ENCODE peak calls at places on chromosome 12, in nine cellular contexts. X is IMR-90, B is pancreas, H is HCT116, U is A673, G is GM06990, V is neural progenitor cell, J is lung, K is foreskin fibroblast. D is an unnamed sample.

GRCh38 chr12:110330544-110330943 is 49.5 kb downstream of the ATP2A2 start:
- DNase-seq in X (peak; percentile 48), B (no peak), H (no peak), U (peak; percentile 89), G (no peak), V (no peak), J (no peak), K (peak; percentile 53), D (no peak)

GRCh38 chr12:120669055-120669828 is 17.7 kb upstream of the MLEC start:
- DNase-seq in X (no peak), B (peak; percentile 63), H (no peak), U (peak; percentile 88), G (peak; percentile 77), V (peak; percentile 62), J (no peak), K (peak; percentile 80), D (no peak)

GRCh38 chr12:32115404-32116104 is 8.9 kb downstream of the BICD1 start:
- DNase-seq in X (peak; percentile 100), B (peak; percentile 35), H (peak; percentile 90), U (peak; percentile 64), G (no peak), V (no peak), J (peak; percentile 76), K (peak; percentile 99), D (peak; percentile 99)

GRCh38 chr12:124386661-124387509 is 92.0 kb downstream of the RFLNA start:
- DNase-seq in X (no peak), B (peak; percentile 72), H (no peak), U (no peak), G (no peak), V (no peak), J (no peak), K (peak; percentile 25), D (no peak)

GRCh38 chr12:32896438-32897275 is at the start of gene PKP2:
- DNase-seq in X (no peak), B (peak; percentile 90), H (peak; percentile 62), U (peak; percentile 49), G (peak; percentile 32), V (peak; percentile 90), J (peak; percentile 71), K (no peak), D (no peak)

GRCh38 chr12:18750087-18750486 is 12.2 kb downstream of the CAPZA3 start:
- DNase-seq in X (peak; percentile 26), B (no peak), H (no peak), U (no peak), G (no peak), V (no peak), J (no peak), K (peak; percentile 53), D (no peak)

GRCh38 chr12:45583011-45583657 is 146.4 kb upstream of the ARID2 start:
- DNase-seq in X (peak; percentile 66), B (no peak), H (no peak), U (no peak), G (no peak), V (no peak), J (no peak), K (peak; percentile 7), D (peak; percentile 3)

GRCh38 chr12:81942588-81942987 is 183.4 kb upstream of the PPFIA2 start:
- DNase-seq in X (no peak), B (no peak), H (no peak), U (no peak), G (no peak), V (no peak), J (no peak), K (no peak), D (no peak)

GRCh38 chr12:122245553-122245952 is 19.7 kb upstream of the DIABLO start:
- DNase-seq in X (no peak), B (no peak), H (no peak), U (no peak), G (no peak), V (no peak), J (no peak), K (no peak), D (no peak)

GRCh38 chr12:122244565-122245371 is 18.9 kb upstream of the DIABLO start:
- DNase-seq in X (no peak), B (no peak), H (no peak), U (no peak), G (no peak), V (no peak), J (no peak), K (no peak), D (no peak)

GRCh38 chr12:122238861-122239260 is 13.0 kb upstream of the DIABLO start:
- DNase-seq in X (no peak), B (no peak), H (no peak), U (no peak), G (no peak), V (no peak), J (no peak), K (no peak), D (no peak)

GRCh38 chr12:122243965-122244364 is 18.1 kb upstream of the DIABLO start:
- DNase-seq in X (no peak), B (no peak), H (no peak), U (no peak), G (no peak), V (no peak), J (no peak), K (no peak), D (no peak)
- H3K4me3 ChIP-seq in X (no peak overlapping the region), B (no peak overlapping the region), H (no peak overlapping the region), U (no peak overlapping the region), G (no peak overlapping the region), V (no peak overlapping the region), J (no peak overlapping the region), K (no peak overlapping the region), D (no peak overlapping the region)

GRCh38 chr12:132430838-132431826 is 58.8 kb upstream of the FBRSL1 start:
- DNase-seq in X (no peak), B (peak; percentile 62), H (no peak), U (no peak), G (no peak), V (no peak), J (no peak), K (no peak), D (no peak)
- H3K4me3 ChIP-seq in X (no peak overlapping the region), B (no peak overlapping the region), H (peak overlapping the region; percentile 13), U (no peak overlapping the region), G (no peak overlapping the region), V (no peak overlapping the region), J (no peak overlapping the region), K (no peak overlapping the region), D (no peak overlapping the region)

GRCh38 chr12:5096241-5096880 is 52.7 kb downstream of the KCNA5 start:
- DNase-seq in X (peak; percentile 92), B (no peak), H (peak; percentile 4), U (no peak), G (no peak), V (no peak), J (peak; percentile 16), K (peak; percentile 84), D (peak; percentile 44)

GRCh38 chr12:5094986-5095385 is 51.3 kb downstream of the KCNA5 start:
- DNase-seq in X (no peak), B (no peak), H (no peak), U (no peak), G (no peak), V (no peak), J (no peak), K (no peak), D (no peak)

GRCh38 chr12:5094550-5094949 is 50.9 kb downstream of the KCNA5 start:
- DNase-seq in X (peak; percentile 29), B (no peak), H (no peak), U (no peak), G (no peak), V (no peak), J (no peak), K (no peak), D (no peak)

GRCh38 chr12:5099136-5099535 is 55.5 kb downstream of the KCNA5 start:
- DNase-seq in X (no peak), B (no peak), H (no peak), U (no peak), G (no peak), V (no peak), J (no peak), K (no peak), D (no peak)

DNA sequence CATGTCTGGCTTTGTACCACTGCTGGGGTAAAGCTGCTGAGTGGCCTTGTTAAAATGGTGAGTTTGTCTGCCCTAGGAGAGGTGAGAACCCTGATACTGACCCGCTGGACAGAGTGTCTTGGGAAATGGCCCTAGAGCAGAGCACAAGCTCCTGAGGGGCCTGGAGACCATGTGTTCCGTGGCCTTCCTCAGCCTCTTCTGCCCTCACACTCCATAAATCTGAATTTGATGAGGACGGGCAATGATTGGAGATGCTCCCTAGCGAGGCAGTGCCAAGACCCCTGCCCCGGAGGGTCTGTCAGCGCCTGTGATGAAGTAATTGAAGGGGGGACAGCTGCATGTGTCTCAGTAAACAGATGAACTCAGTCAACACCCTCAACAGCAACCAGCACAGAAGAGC is 54.1 kb downstream of the KCNA5 start:
- DNase-seq in X (no peak), B (no peak), H (no peak), U (no peak), G (no peak), V (no peak), J (peak; percentile 7), K (no peak), D (no peak)
- H3K4me3 ChIP-seq in X (no peak overlapping the region), B (no peak overlapping the region), H (no peak overlapping the region), U (no peak overlapping the region), G (no peak overlapping the region), V (no peak overlapping the region), J (no peak overlapping the region), K (no peak overlapping the region), D (no peak overlapping the region)

DNA sequence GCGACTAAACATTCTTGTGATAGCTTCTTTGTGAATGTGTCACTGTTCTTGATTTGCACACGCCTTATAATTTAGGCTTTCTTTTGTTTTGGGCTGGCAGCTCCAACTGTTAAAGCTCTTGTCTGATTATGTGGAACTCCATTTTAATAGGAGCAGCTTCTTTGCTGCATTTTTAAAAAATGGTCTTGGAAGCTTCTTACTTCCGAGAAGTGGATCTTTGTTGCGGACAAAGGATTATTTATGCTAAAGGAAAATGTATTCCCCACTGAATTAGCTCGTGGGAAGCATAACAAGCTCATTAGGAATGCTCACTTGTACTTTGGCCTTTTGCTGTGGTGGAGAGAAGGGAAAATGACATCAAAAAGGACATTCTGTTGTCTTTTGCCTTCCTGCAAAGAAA is 20.0 kb downstream of the GAS2L3 start:
- DNase-seq in X (no peak), B (no peak), H (no peak), U (peak; percentile 65), G (no peak), V (no peak), J (no peak), K (peak; percentile 31), D (no peak)
- H3K4me3 ChIP-seq in X (peak overlapping the region; percentile 34), B (no peak overlapping the region), H (no peak overlapping the region), U (peak overlapping the region; percentile 5), G (no peak overlapping the region), V (no peak overlapping the region), J (no peak overlapping the region), K (peak overlapping the region; percentile 51), D (peak overlapping the region; percentile 34)

D was measured in AG04450.